ENCODE peak calls at places on chromosomes 6 and 20, in five cellular contexts. One of them, this sample, is unnamed.
A peak's percentile ranks its signal among the peaks of the same experiment; 100 is the strongest.

GRCh38 chr20:48690888-48691287 is 136.9 kb downstream of the PREX1 start:
- DNase-seq in substantia nigra: no peak
- DNase-seq in stimulated activated CD4-positive, alpha-beta T cell treated with anti-CD3 and anti-CD28 coated beads, Interleukin-12 subunit alpha, Interleukin-12 subunit beta, amount 100 ng/mL, for 4 hours: no peak
- DNase-seq in PC-3: no peak
- DNase-seq in right cardiac atrium: no peak
- DNase-seq in this sample: peak; percentile 52

GRCh38 chr6:124119591-124119990 is 315.9 kb downstream of the NKAIN2 start:
- DNase-seq in substantia nigra: no peak
- DNase-seq in PC-3: no peak
- DNase-seq in stimulated activated CD4-positive, alpha-beta T cell treated with anti-CD3 and anti-CD28 coated beads, Interleukin-12 subunit alpha, Interleukin-12 subunit beta, amount 100 ng/mL, for 4 hours: no peak
- DNase-seq in right cardiac atrium: no peak
- DNase-seq in this sample: no peak

GRCh38 chr6:44042261-44043035 is 84.8 kb downstream of the MRPL14 start:
- DNase-seq in right cardiac atrium: no peak
- DNase-seq in stimulated activated CD4-positive, alpha-beta T cell treated with anti-CD3 and anti-CD28 coated beads, Interleukin-12 subunit alpha, Interleukin-12 subunit beta, amount 100 ng/mL, for 4 hours: no peak
- DNase-seq in PC-3: no peak
- DNase-seq in substantia nigra: no peak
- DNase-seq in this sample: no peak

GRCh38 chr20:15154070-15154469 is 816.7 kb upstream of the FLRT3 start:
- DNase-seq in PC-3: peak; percentile 45
- DNase-seq in stimulated activated CD4-positive, alpha-beta T cell treated with anti-CD3 and anti-CD28 coated beads, Interleukin-12 subunit alpha, Interleukin-12 subunit beta, amount 100 ng/mL, for 4 hours: no peak
- DNase-seq in right cardiac atrium: no peak
- DNase-seq in substantia nigra: no peak
- DNase-seq in this sample: no peak

GRCh38 chr6:33822575-33823395 is 19.0 kb upstream of the MLN start:
- DNase-seq in PC-3: peak; percentile 52
- DNase-seq in substantia nigra: no peak
- DNase-seq in stimulated activated CD4-positive, alpha-beta T cell treated with anti-CD3 and anti-CD28 coated beads, Interleukin-12 subunit alpha, Interleukin-12 subunit beta, amount 100 ng/mL, for 4 hours: no peak
- DNase-seq in right cardiac atrium: no peak
- DNase-seq in this sample: no peak

GRCh38 chr20:57769756-57770155 is 59.9 kb upstream of the PMEPA1 start:
- DNase-seq in right cardiac atrium: no peak
- DNase-seq in stimulated activated CD4-positive, alpha-beta T cell treated with anti-CD3 and anti-CD28 coated beads, Interleukin-12 subunit alpha, Interleukin-12 subunit beta, amount 100 ng/mL, for 4 hours: no peak
- DNase-seq in PC-3: no peak
- DNase-seq in substantia nigra: no peak
- DNase-seq in this sample: no peak

GRCh38 chr20:38607351-38607750 is 5.7 kb downstream of the ARHGAP40 start:
- DNase-seq in substantia nigra: no peak
- DNase-seq in right cardiac atrium: no peak
- DNase-seq in stimulated activated CD4-positive, alpha-beta T cell treated with anti-CD3 and anti-CD28 coated beads, Interleukin-12 subunit alpha, Interleukin-12 subunit beta, amount 100 ng/mL, for 4 hours: no peak
- DNase-seq in PC-3: no peak
- DNase-seq in this sample: no peak

GRCh38 chr20:53950031-53950430 is 120.4 kb downstream of the BCAS1 start:
- DNase-seq in substantia nigra: no peak
- DNase-seq in PC-3: no peak
- DNase-seq in stimulated activated CD4-positive, alpha-beta T cell treated with anti-CD3 and anti-CD28 coated beads, Interleukin-12 subunit alpha, Interleukin-12 subunit beta, amount 100 ng/mL, for 4 hours: no peak
- DNase-seq in right cardiac atrium: no peak
- DNase-seq in this sample: no peak

GRCh38 chr6:75445738-75446137 is 47.9 kb downstream of the FILIP1 start:
- DNase-seq in right cardiac atrium: no peak
- DNase-seq in PC-3: no peak
- DNase-seq in stimulated activated CD4-positive, alpha-beta T cell treated with anti-CD3 and anti-CD28 coated beads, Interleukin-12 subunit alpha, Interleukin-12 subunit beta, amount 100 ng/mL, for 4 hours: no peak
- DNase-seq in substantia nigra: no peak
- DNase-seq in this sample: no peak